ENCODE peak calls at places on chromosomes 12 and 14, in nine cellular contexts. S, O, B, M, T, K, R, V and J are unnamed samples.

GRCh38 chr14:87813211-87813610 is 179.8 kb downstream of the GALC start:
- DNase-seq in T (no peak), S (no peak), O (no peak), V (no peak), B (no peak), K (no peak), M (no peak), R (no peak), J (no peak)

GRCh38 chr14:95432152-95433093 is 84.0 kb downstream of the SYNE3 start:
- DNase-seq in S (peak), B (peak), T (peak), V (no peak), O (no peak), K (peak), R (no peak), M (peak), J (no peak)

GRCh38 chr14:52913271-52913670 is 37.6 kb downstream of the FERMT2 start:
- DNase-seq in B (peak), M (no peak), O (no peak), T (no peak), K (no peak), R (no peak), V (no peak), S (no peak), J (no peak)

GRCh38 chr12:13367973-13368372 is 171.4 kb downstream of the EMP1 start:
- DNase-seq in K (no peak), S (no peak), R (no peak), B (no peak), V (no peak), M (no peak), T (no peak), O (peak), J (no peak)

GRCh38 chr12:93785262-93786010 is 108.3 kb downstream of the CRADD start:
- DNase-seq in T (no peak), M (peak), O (no peak), R (peak), V (peak), B (peak), K (no peak), S (peak), J (no peak)

GRCh38 chr12:5458229-5459050 is 26.5 kb downstream of the NTF3 start:
- DNase-seq in R (no peak), K (no peak), T (no peak), M (no peak), B (no peak), S (no peak), V (no peak), O (no peak), J (no peak)

GRCh38 chr12:9750276-9751203 is 10.2 kb downstream of the CD69 start:
- DNase-seq in V (no peak), S (peak), T (peak), K (peak), O (no peak), B (peak), M (peak), R (peak), J (no peak)

GRCh38 chr12:125110641-125111360 is 45.6 kb downstream of the AACS start:
- DNase-seq in S (no peak), T (no peak), R (no peak), K (no peak), M (peak), O (no peak), B (peak), V (no peak), J (no peak)

GRCh38 chr14:32397871-32398640 is 69.0 kb downstream of the AKAP6 start:
- DNase-seq in M (no peak), R (no peak), O (no peak), B (peak), T (no peak), K (no peak), S (peak), V (no peak), J (no peak)

GRCh38 chr12:87150969-87151662 is 878.1 kb downstream of the C12orf50 start:
- DNase-seq in M (no peak), T (no peak), K (no peak), B (no peak), V (no peak), O (no peak), R (no peak), S (no peak), J (no peak)

GRCh38 chr12:114274131-114274530 is 131.8 kb downstream of the TBX5 start:
- DNase-seq in R (no peak), S (no peak), V (no peak), K (no peak), M (no peak), O (no peak), T (no peak), B (no peak), J (no peak)

GRCh38 chr12:4032906-4033628 is 159.9 kb upstream of the PARP11 start:
- DNase-seq in B (peak), M (no peak), V (no peak), K (no peak), R (no peak), S (no peak), T (no peak), O (no peak), J (no peak)

GRCh38 chr12:118126119-118126757 is 9.7 kb upstream of the PEBP1 start:
- DNase-seq in B (no peak), M (no peak), K (no peak), T (no peak), R (no peak), O (no peak), V (no peak), S (no peak), J (no peak)